ENCODE peak calls at places on chromosomes 1 and 21, in seven cellular contexts. P is H9, O is osteocyte, B is adrenal gland, T is stomach, H is right lobe of liver, C is brain microvascular endothelial cell. U is an unnamed sample.

GRCh38 chr1:2526824-2527552 is 592 bp upstream of the PANK4 start:
- DNase-seq in P (no peak), O (no peak), B (peak; percentile 73), T (no peak), H (peak; percentile 60), C (no peak), U (no peak)

GRCh38 chr1:107897428-107898339 is 67.3 kb downstream of the VAV3 start:
- DNase-seq in P (no peak), O (no peak), B (no peak), T (no peak), H (no peak), C (no peak), U (no peak)

GRCh38 chr1:89873757-89874156 is 52.9 kb downstream of the LRRC8D start:
- DNase-seq in P (no peak), O (no peak), B (no peak), T (no peak), H (no peak), C (no peak), U (peak; percentile 81)

GRCh38 chr1:205582471-205583291 is 49.1 kb downstream of the ELK4 start:
- DNase-seq in P (peak; percentile 20), O (no peak), B (peak; percentile 13), T (peak; percentile 34), H (no peak), C (no peak), U (no peak)

GRCh38 chr1:156119503-156120209 is 5.1 kb downstream of the LMNA start:
- DNase-seq in P (no peak), O (no peak), B (peak; percentile 77), T (no peak), H (no peak), C (peak; percentile 78), U (peak; percentile 72)

GRCh38 chr1:227753999-227754764 is 18.9 kb downstream of the SNAP47 start:
- DNase-seq in P (no peak), O (no peak), B (peak; percentile 88), T (no peak), H (no peak), C (no peak), U (peak; percentile 18)

GRCh38 chr21:37071561-37072238 is 1.2 kb downstream of the PIGP start:
- DNase-seq in P (no peak), O (no peak), B (peak; percentile 91), T (peak; percentile 37), H (no peak), C (peak; percentile 45), U (peak; percentile 78)

GRCh38 chr1:6353948-6354658 is 39.5 kb downstream of the ACOT7 start:
- DNase-seq in P (no peak), O (no peak), B (peak; percentile 94), T (peak; percentile 73), H (peak; percentile 54), C (no peak), U (no peak)

GRCh38 chr1:172746091-172746949 is 87.4 kb downstream of the FASLG start:
- DNase-seq in P (no peak), O (no peak), B (peak; percentile 31), T (no peak), H (no peak), C (peak; percentile 97), U (peak; percentile 99)

GRCh38 chr1:235421751-235422150 is 54.5 kb downstream of the TBCE start:
- DNase-seq in P (no peak), O (no peak), B (no peak), T (no peak), H (no peak), C (no peak), U (no peak)

GRCh38 chr21:42642219-42642745 is 11.1 kb upstream of the PDE9A start:
- DNase-seq in P (no peak), O (no peak), B (no peak), T (no peak), H (no peak), C (no peak), U (no peak)

GRCh38 chr21:27406297-27407009 is 439.6 kb upstream of the ADAMTS5 start:
- DNase-seq in P (no peak), O (no peak), B (no peak), T (no peak), H (no peak), C (no peak), U (peak; percentile 33)

GRCh38 chr1:1170215-1170890 is 3.3 kb upstream of the TTLL10 start:
- DNase-seq in P (peak; percentile 25), O (no peak), B (no peak), T (no peak), H (no peak), C (no peak), U (peak; percentile 8)

GRCh38 chr21:37207441-37208009 is 59.6 kb downstream of the VPS26C start:
- DNase-seq in P (no peak), O (peak; percentile 74), B (peak; percentile 60), T (no peak), H (no peak), C (no peak), U (peak; percentile 12)

GRCh38 chr1:168960595-168960994 is 145.9 kb upstream of the ATP1B1 start:
- DNase-seq in P (no peak), O (no peak), B (no peak), T (no peak), H (no peak), C (no peak), U (no peak)

GRCh38 chr1:156118175-156118868 is 3.8 kb downstream of the LMNA start:
- DNase-seq in P (no peak), O (no peak), B (peak; percentile 81), T (peak; percentile 87), H (peak; percentile 82), C (no peak), U (no peak)

GRCh38 chr1:29121516-29121937 is 2.2 kb downstream of the TMEM200B start:
- DNase-seq in P (no peak), O (no peak), B (no peak), T (no peak), H (no peak), C (no peak), U (no peak)

GRCh38 chr1:119918301-119918700 is 22.0 kb upstream of the ADAM30 start:
- DNase-seq in P (no peak), O (no peak), B (no peak), T (no peak), H (no peak), C (no peak), U (no peak)

GRCh38 chr1:119914071-119914470 is 17.8 kb upstream of the ADAM30 start:
- DNase-seq in P (no peak), O (no peak), B (no peak), T (no peak), H (no peak), C (no peak), U (no peak)

GRCh38 chr1:119917304-119918055 is 21.2 kb upstream of the ADAM30 start:
- DNase-seq in P (no peak), O (no peak), B (no peak), T (no peak), H (no peak), C (no peak), U (peak; percentile 55)

GRCh38 chr1:119912963-119913362 is 16.6 kb upstream of the ADAM30 start:
- DNase-seq in P (no peak), O (no peak), B (no peak), T (no peak), H (no peak), C (no peak), U (no peak)

GRCh38 chr1:119915517-119915916 is 19.2 kb upstream of the ADAM30 start:
- DNase-seq in P (no peak), O (no peak), B (no peak), T (no peak), H (no peak), C (no peak), U (no peak)
- TF ChIP-seq CTCF in P (no peak), O (no peak), B (no peak), T (no peak), H (no peak), C (no peak), U (no peak)

DNA sequence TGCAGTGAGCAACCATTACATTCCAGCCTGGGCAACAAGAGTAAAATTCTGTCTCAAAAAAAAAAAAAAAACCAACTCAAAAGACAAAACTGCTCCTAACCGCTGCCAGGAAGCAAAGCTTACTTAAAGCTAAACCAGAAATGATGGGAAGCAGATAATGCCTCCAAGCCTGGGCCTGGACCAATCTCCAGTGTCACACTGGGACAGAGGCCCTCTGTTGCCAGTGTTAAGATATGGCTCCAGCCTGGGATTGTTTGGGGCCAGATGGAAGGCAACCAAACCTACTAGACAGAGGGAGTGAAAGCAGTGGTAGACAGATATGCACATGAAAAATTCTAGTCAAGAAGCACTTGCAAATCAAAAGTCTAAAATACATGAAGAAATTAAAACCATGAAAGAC is 36.9 kb downstream of the NSL1 start:
- DNase-seq in P (no peak), O (no peak), B (no peak), T (no peak), H (no peak), C (no peak), U (no peak)
- TF ChIP-seq CTCF in P (no peak), O (no peak), B (no peak), T (no peak), H (no peak), C (no peak), U (no peak)

GRCh38 chr1:91499346-91499745 is 1.3 kb upstream of the CDC7 start:
- DNase-seq in P (no peak), O (no peak), B (no peak), T (no peak), H (no peak), C (no peak), U (no peak)

GRCh38 chr1:91501527-91501859 is 842 bp downstream of the CDC7 start:
- DNase-seq in P (no peak), O (no peak), B (peak; percentile 14), T (no peak), H (no peak), C (peak; percentile 35), U (peak; percentile 55)

GRCh38 chr1:91502138-91502881 is 1.7 kb downstream of the CDC7 start:
- DNase-seq in P (no peak), O (no peak), B (no peak), T (no peak), H (no peak), C (no peak), U (no peak)

GRCh38 chr1:91499904-91500755 is 521 bp upstream of the CDC7 start:
- DNase-seq in P (no peak), O (no peak), B (no peak), T (no peak), H (no peak), C (no peak), U (no peak)

GRCh38 chr1:91500756-91501526 is at the start of gene CDC7:
- DNase-seq in P (peak; percentile 92), O (peak; percentile 97), B (peak; percentile 91), T (peak; percentile 83), H (peak; percentile 92), C (peak; percentile 81), U (peak; percentile 93)
- TF ChIP-seq CTCF in P (peak; percentile 77), O (peak; percentile 67), B (peak; percentile 41), T (peak; percentile 4), H (peak; percentile 25), C (peak; percentile 51), U (peak; percentile 46)

GRCh38 chr1:23804183-23804582 is 3.6 kb upstream of the GALE start:
- DNase-seq in P (no peak), O (no peak), B (no peak), T (no peak), H (no peak), C (no peak), U (no peak)
- TF ChIP-seq CTCF in P (peak; percentile 38), O (peak; percentile 25), B (no peak), T (no peak), H (no peak), C (peak; percentile 52), U (peak; percentile 38)